ENCODE peak calls at places on chromosomes 3 and 15, in five cellular contexts. U is ovary; T is fibroblast of pulmonary artery; O is MCF 10A; E is CD8-positive, alpha-beta T cell. H is an unnamed sample.

GRCh38 chr15:31317980-31318342 is 8.7 kb upstream of the KLF13 start:
- DNase-seq in U (no peak), T (no peak), O (no peak), E (no peak), H (no peak)

GRCh38 chr3:42639192-42639591 is 14.3 kb upstream of the ZBTB47 start:
- DNase-seq in U (no peak), T (no peak), O (no peak), E (no peak), H (no peak)

GRCh38 chr3:126494204-126494603 is 18.5 kb upstream of the ZXDC start:
- DNase-seq in U (no peak), T (no peak), O (no peak), E (no peak), H (no peak)

GRCh38 chr15:91789136-91789535 is 64.4 kb upstream of the SLCO3A1 start:
- DNase-seq in U (no peak), T (no peak), O (no peak), E (no peak), H (no peak)

GRCh38 chr3:47017504-47018268 is 38.2 kb downstream of the NBEAL2 start:
- DNase-seq in U (no peak), T (no peak), O (no peak), E (no peak), H (no peak)

GRCh38 chr3:137105277-137105977 is 147.6 kb downstream of the IL20RB start:
- DNase-seq in U (no peak), T (peak; percentile 77), O (peak; percentile 69), E (no peak), H (no peak)

GRCh38 chr15:47349179-47349578 is 368.1 kb upstream of the SEMA6D start:
- DNase-seq in U (no peak), T (no peak), O (peak; percentile 0), E (no peak), H (no peak)

GRCh38 chr3:151579571-151580270 is 118.9 kb upstream of the IGSF10 start:
- DNase-seq in U (no peak), T (peak; percentile 65), O (no peak), E (no peak), H (no peak)

GRCh38 chr3:188037965-188038581 is 115.9 kb upstream of the LPP start:
- DNase-seq in U (no peak), T (no peak), O (peak; percentile 38), E (no peak), H (no peak)

GRCh38 chr3:188034989-188035388 is 119.0 kb upstream of the LPP start:
- DNase-seq in U (no peak), T (no peak), O (no peak), E (no peak), H (no peak)

GRCh38 chr3:188041193-188041592 is 112.8 kb upstream of the LPP start:
- DNase-seq in U (no peak), T (no peak), O (no peak), E (no peak), H (no peak)

GRCh38 chr3:188036375-188036985 is 117.5 kb upstream of the LPP start:
- DNase-seq in U (no peak), T (no peak), O (no peak), E (no peak), H (no peak)

DNA sequence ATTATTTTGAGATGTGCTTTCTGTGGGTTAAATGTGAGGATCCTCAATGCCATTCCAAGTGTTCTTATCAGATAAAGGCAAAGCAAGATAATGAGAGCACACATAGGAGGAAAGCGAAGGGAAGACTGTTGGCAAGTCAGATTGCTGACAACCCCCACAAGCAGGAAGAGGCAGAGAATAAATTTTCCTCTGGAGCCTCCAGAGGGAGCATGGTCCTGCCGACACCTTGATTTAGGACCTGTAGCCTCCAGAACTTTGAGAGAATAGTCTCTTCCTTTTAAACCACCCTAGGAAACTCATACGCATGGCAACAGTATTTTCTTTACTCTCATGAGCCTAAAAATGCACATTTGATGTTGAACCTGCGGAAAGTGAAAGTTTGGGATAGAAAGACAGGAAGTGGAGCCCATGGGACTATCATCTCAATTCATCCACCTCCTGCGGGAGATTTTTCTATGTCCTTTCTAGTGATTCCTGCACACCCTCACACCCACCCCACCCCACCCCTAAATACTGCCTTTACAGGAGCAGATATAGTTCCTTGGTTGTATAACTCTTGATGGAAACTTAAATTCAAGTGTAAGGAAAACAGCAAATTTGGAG is 116.7 kb upstream of the LPP start:
- DNase-seq in U (peak; percentile 46), T (peak; percentile 66), O (peak; percentile 64), E (no peak), H (no peak)
- TF ChIP-seq CTCF in U (peak; percentile 18), T (peak; percentile 63), O (peak; percentile 38), E (no peak), H (peak; percentile 59)

GRCh38 chr15:49832421-49832980 is 211.7 kb downstream of the DTWD1 start:
- DNase-seq in U (no peak), T (peak; percentile 34), O (peak; percentile 26), E (no peak), H (no peak)
- TF ChIP-seq CTCF in U (no peak), T (peak; percentile 30), O (peak; percentile 11), E (no peak), H (peak; percentile 44)

DNA sequence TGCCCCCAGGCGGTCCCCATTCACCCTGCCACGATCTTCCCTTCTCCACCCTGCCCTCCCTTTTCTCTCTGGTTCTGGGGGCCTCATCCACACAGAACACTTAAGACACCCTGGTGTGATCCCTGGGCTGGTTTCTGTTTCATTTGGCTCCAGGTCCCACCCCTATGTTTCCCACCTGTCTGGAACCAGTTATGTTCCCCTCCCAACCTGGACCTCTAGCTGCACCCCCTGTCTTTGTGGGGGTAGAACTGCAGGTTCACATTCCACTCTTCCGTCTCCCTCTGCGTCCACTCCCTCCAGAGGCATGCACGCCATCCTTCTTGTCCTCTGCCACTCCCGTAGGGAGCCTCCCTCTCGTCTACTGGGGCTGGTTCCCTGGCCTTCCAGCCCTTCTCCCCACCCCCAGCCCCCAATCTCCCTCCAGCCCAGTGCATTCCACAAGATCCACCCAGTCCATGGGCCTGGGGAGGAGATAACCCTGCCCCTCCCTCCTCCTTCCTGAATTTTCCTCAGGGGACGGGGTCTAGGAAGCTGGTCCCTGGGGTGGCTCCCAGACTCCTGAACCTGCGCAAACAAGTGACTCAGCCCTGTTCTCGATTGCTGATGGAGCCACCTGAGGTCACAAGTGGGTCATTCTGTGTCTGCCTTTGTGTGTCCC is 73.8 kb downstream of the ABTB1 start:
- DNase-seq in U (no peak), T (no peak), O (no peak), E (no peak), H (no peak)
- TF ChIP-seq CTCF in U (no peak), T (peak; percentile 8), O (no peak), E (no peak), H (no peak)

GRCh38 chr15:76961277-76962010 is 29.9 kb downstream of the RCN2 start:
- DNase-seq in U (no peak), T (no peak), O (no peak), E (no peak), H (no peak)
- TF ChIP-seq CTCF in U (no peak), T (no peak), O (no peak), E (no peak), H (peak; percentile 20)

GRCh38 chr3:17687585-17687984 is 54.8 kb downstream of the TBC1D5 start:
- DNase-seq in U (no peak), T (no peak), O (no peak), E (no peak), H (no peak)

DNA sequence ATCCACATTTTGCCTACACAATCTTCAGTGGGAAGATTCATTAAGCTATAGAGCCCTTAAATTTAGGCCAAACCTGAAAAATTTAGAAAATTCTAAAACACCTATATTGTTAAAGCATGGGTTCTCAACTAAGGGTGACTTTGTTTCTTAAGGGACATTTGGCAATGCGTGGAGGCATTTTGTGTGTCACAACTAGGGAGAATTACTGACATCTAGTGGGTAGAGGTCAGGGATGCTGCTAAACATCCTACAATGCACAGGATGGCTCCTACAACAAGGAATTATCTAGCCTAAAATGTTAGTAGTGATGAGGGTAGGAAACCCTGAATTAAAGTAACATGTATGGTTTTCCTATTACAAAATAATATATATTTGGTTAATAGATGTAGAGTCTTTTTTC is 55.8 kb downstream of the TBC1D5 start:
- DNase-seq in U (no peak), T (peak; percentile 46), O (peak; percentile 35), E (no peak), H (no peak)
- TF ChIP-seq CTCF in U (no peak), T (peak; percentile 34), O (peak; percentile 45), E (no peak), H (no peak)

GRCh38 chr3:148866261-148866660 is 1.2 kb downstream of the CPA3 start:
- DNase-seq in U (no peak), T (peak; percentile 71), O (no peak), E (no peak), H (no peak)
- TF ChIP-seq CTCF in U (no peak), T (no peak), O (no peak), E (no peak), H (no peak)

GRCh38 chr3:21170964-21171363 is 580.0 kb downstream of the ZNF385D start:
- DNase-seq in U (no peak), T (peak; percentile 50), O (peak; percentile 34), E (no peak), H (no peak)
- TF ChIP-seq CTCF in U (no peak), T (peak; percentile 73), O (peak; percentile 41), E (no peak), H (peak; percentile 71)

DNA sequence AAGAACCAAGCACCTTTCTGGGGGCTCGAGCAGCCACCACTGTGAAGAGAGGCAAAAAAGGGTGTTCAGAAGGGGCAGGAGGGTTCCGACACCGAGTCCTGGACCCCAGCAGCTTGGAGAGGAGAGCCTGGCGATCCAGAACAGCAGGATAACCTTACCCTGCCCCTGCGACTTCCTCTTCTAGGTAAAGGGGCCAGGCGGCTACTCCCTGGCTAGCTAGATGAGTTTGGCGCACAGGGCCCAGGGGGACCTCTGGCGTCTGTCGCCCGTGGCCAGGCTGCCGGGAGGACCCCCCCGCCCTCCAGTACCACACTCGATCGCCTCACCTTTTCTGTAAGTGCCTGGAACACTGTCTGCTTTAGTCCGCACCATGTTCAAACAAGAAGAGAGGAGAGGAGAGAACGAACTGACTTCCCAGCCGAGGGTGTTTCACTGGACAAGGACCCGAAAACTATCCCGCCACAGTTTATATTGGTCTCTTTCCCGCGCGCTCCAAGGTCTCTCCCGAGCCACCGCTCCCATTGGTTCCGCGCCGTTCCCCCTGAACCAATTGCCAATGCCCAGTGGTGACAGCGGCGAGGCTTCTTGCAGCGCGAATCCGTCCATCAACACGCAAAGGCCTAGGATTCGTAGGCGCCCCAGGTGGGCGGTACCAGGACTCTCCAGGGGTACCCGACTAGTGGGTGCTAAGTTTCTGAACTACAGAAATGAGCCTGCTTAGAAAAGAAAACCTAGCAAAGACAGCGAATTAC is at the start of gene PCLAF:
- DNase-seq in U (peak; percentile 90), T (peak; percentile 95), O (peak; percentile 97), E (peak; percentile 80), H (peak; percentile 91)
- TF ChIP-seq CTCF in U (no peak), T (no peak), O (no peak), E (no peak), H (peak; percentile 24)

GRCh38 chr15:88004379-88004778 is 252.2 kb downstream of the NTRK3 start:
- DNase-seq in U (no peak), T (no peak), O (no peak), E (no peak), H (no peak)

GRCh38 chr15:88006146-88006545 is 250.4 kb downstream of the NTRK3 start:
- DNase-seq in U (no peak), T (no peak), O (no peak), E (no peak), H (no peak)

GRCh38 chr15:87998658-87999057 is 257.9 kb downstream of the NTRK3 start:
- DNase-seq in U (no peak), T (no peak), O (no peak), E (no peak), H (no peak)

GRCh38 chr15:88002721-88003120 is 253.8 kb downstream of the NTRK3 start:
- DNase-seq in U (no peak), T (no peak), O (no peak), E (no peak), H (no peak)

GRCh38 chr15:88003928-88004327 is 252.6 kb downstream of the NTRK3 start:
- DNase-seq in U (no peak), T (no peak), O (no peak), E (no peak), H (no peak)
- TF ChIP-seq CTCF in U (no peak), T (no peak), O (no peak), E (no peak), H (no peak)

H was measured in type B pancreatic cell.